ENCODE peak calls at places on chromosome 21, in six cellular contexts. W, Q, K, R, I and C are unnamed samples.
A peak's percentile ranks its signal among the peaks of the same experiment; 100 is the strongest.

GRCh38 chr21:39630191-39630591 is 17.5 kb downstream of the B3GALT5 start:
- DNase-seq in K (no peak), Q (no peak), I (no peak), W (no peak), R (no peak), C (no peak)

GRCh38 chr21:34215911-34216310 is 142.5 kb downstream of the MRPS6 start:
- DNase-seq in Q (no peak), R (no peak), K (no peak), I (no peak), W (no peak), C (no peak)

GRCh38 chr21:44012474-44013379 is 618 bp downstream of the TRAPPC10 start:
- DNase-seq in Q (peak; percentile 68), K (peak; percentile 97), I (peak; percentile 50), W (no peak), R (peak; percentile 61), C (peak; percentile 59)

GRCh38 chr21:17673261-17674020 is 60.7 kb upstream of the BTG3 start:
- DNase-seq in R (no peak), I (no peak), K (no peak), Q (no peak), W (no peak), C (no peak)

GRCh38 chr21:37565530-37566223 is 199.1 kb downstream of the DYRK1A start:
- DNase-seq in I (no peak), Q (no peak), R (no peak), K (no peak), W (no peak), C (no peak)

GRCh38 chr21:45865106-45865835 is 116.3 kb upstream of the COL6A1 start:
- DNase-seq in R (no peak), Q (no peak), W (peak; percentile 50), I (no peak), K (no peak), C (no peak)

GRCh38 chr21:45295576-45296365 is 8.1 kb upstream of the POFUT2 start:
- DNase-seq in W (peak; percentile 53), I (no peak), Q (no peak), K (no peak), R (no peak), C (no peak)

GRCh38 chr21:33949516-33950424 is 34.2 kb upstream of the ATP5PO start:
- DNase-seq in R (no peak), I (no peak), Q (peak; percentile 62), K (no peak), W (no peak), C (peak; percentile 41)

GRCh38 chr21:45981641-45982255 is at the start of gene COL6A1:
- DNase-seq in W (no peak), Q (no peak), K (peak; percentile 80), I (no peak), R (no peak), C (peak; percentile 22)

GRCh38 chr21:45456014-45456835 is 51.3 kb downstream of the COL18A1 start:
- DNase-seq in W (no peak), I (no peak), Q (no peak), R (no peak), K (no peak), C (no peak)

GRCh38 chr21:37623689-37624088 is 257.1 kb downstream of the DYRK1A start:
- DNase-seq in W (no peak), R (no peak), Q (no peak), I (no peak), K (no peak), C (no peak)

GRCh38 chr21:44513389-44514217 is 26.4 kb downstream of the KRTAP10-1 start:
- DNase-seq in R (no peak), K (no peak), Q (no peak), W (no peak), I (no peak), C (no peak)

GRCh38 chr21:32193066-32193465 is 85.8 kb downstream of the MIS18A start:
- DNase-seq in W (no peak), R (no peak), I (no peak), K (no peak), Q (no peak), C (no peak)

GRCh38 chr21:16084776-16085364 is 355.1 kb downstream of the USP25 start:
- DNase-seq in K (no peak), Q (no peak), I (peak; percentile 49), R (no peak), W (no peak), C (no peak)

GRCh38 chr21:36132691-36133090 is 2.2 kb upstream of the CBR3 start:
- DNase-seq in Q (no peak), K (no peak), I (no peak), R (no peak), W (no peak), C (no peak)

GRCh38 chr21:31509108-31510017 is 150.1 kb upstream of the SOD1 start:
- DNase-seq in I (no peak), K (peak; percentile 45), W (no peak), Q (peak; percentile 41), R (peak; percentile 56), C (peak; percentile 53)

GRCh38 chr21:36047139-36047538 is 13.2 kb downstream of the SETD4 start:
- DNase-seq in I (no peak), W (no peak), R (no peak), K (no peak), Q (no peak), C (no peak)

GRCh38 chr21:34271452-34271851 is 92.4 kb upstream of the KCNE2 start:
- DNase-seq in K (no peak), Q (no peak), R (no peak), W (no peak), I (no peak), C (no peak)

GRCh38 chr21:33158654-33159053 is 71.1 kb upstream of the IFNAR2 start:
- DNase-seq in R (no peak), Q (no peak), K (no peak), W (no peak), I (no peak), C (no peak)

GRCh38 chr21:21046063-21046462 is 47.9 kb downstream of the NCAM2 start:
- DNase-seq in K (no peak), W (no peak), R (no peak), Q (no peak), I (no peak), C (no peak)

GRCh38 chr21:34074283-34075098 is 1.1 kb downstream of the MRPS6 start:
- DNase-seq in W (no peak), K (no peak), Q (no peak), R (no peak), I (no peak), C (no peak)

GRCh38 chr21:38531610-38532009 is 33.3 kb upstream of the ERG start:
- DNase-seq in K (no peak), I (no peak), W (no peak), R (no peak), Q (no peak), C (no peak)

GRCh38 chr21:34910396-34910795 is 138.7 kb downstream of the RUNX1 start:
- DNase-seq in I (peak; percentile 67), W (no peak), R (no peak), Q (no peak), K (no peak), C (no peak)

GRCh38 chr21:44927587-44928461 is 7.1 kb upstream of the ITGB2 start:
- DNase-seq in W (peak; percentile 20), Q (peak; percentile 83), R (peak; percentile 71), I (no peak), K (peak; percentile 83), C (peak; percentile 83)

GRCh38 chr21:39125752-39126485 is 57.3 kb downstream of the PSMG1 start:
- DNase-seq in Q (no peak), W (peak; percentile 65), K (peak; percentile 40), I (peak; percentile 26), R (no peak), C (no peak)

GRCh38 chr21:29301703-29302102 is 3.0 kb downstream of the BACH1 start:
- DNase-seq in R (no peak), I (no peak), W (no peak), K (no peak), Q (no peak), C (no peak)

GRCh38 chr21:34157456-34158025 is 84.2 kb downstream of the MRPS6 start:
- DNase-seq in R (no peak), K (no peak), Q (no peak), W (no peak), I (no peak), C (no peak)

GRCh38 chr21:45818904-45819285 is 162.7 kb upstream of the COL6A1 start:
- DNase-seq in W (no peak), Q (peak; percentile 2), K (no peak), R (peak; percentile 11), I (no peak), C (peak; percentile 28)

GRCh38 chr21:44550807-44551206 is 498 bp downstream of the KRTAP10-2 start:
- DNase-seq in K (no peak), I (no peak), W (no peak), R (no peak), Q (no peak), C (no peak)

GRCh38 chr21:42340187-42340586 is 10.6 kb downstream of the TFF2 start:
- DNase-seq in Q (no peak), W (no peak), R (no peak), I (no peak), K (no peak), C (no peak)

GRCh38 chr21:38984982-38985422 is 179.3 kb downstream of the ETS2 start:
- DNase-seq in K (no peak), I (no peak), R (no peak), W (no peak), Q (no peak), C (no peak)